ENCODE peak calls at places on chromosome 9, in ten cellular contexts. S is epithelial cell of prostate; Y is hepatic stellate cell; Z is heart left ventricle; F is NCI-H2227 treated with DMSO at 0.1 percent for 48 hours; X is HCEC 1CT; W is HEK293T; A is OCI-M1; M is stimulated activated CD4-positive, alpha-beta T cell treated with anti-CD3 and anti-CD28 coated beads, Interleukin-1b, Interleukin-23, amount 100 ng/mL, for 24 hours; P is AG20443. U is an unnamed sample.

GRCh38 chr9:2622361-2623045 is 916 bp downstream of the VLDLR start:
- DNase-seq in S (no peak), Z (peak), F (no peak), W (peak), A (no peak), M (peak), P (peak), Y (peak), X (peak), U (no peak)

GRCh38 chr9:111525056-111525977 is at the start of gene ZNF483:
- DNase-seq in Y (peak), W (peak), A (no peak), P (peak), X (no peak), S (peak), Z (peak), F (peak), M (peak), U (peak)

GRCh38 chr9:116313638-116314037 is 160.0 kb downstream of the PAPPA start:
- DNase-seq in M (no peak), F (no peak), S (no peak), X (peak), A (no peak), W (no peak), Y (no peak), Z (no peak), P (no peak), U (no peak)

GRCh38 chr9:114507726-114508125 is 2.5 kb upstream of the WHRN start:
- DNase-seq in W (peak), M (no peak), S (no peak), Y (no peak), X (peak), Z (no peak), A (peak), F (no peak), P (peak), U (no peak)

GRCh38 chr9:115643948-115644727 is 509.5 kb upstream of the PAPPA start:
- DNase-seq in Y (no peak), M (no peak), A (no peak), Z (no peak), P (no peak), F (no peak), S (no peak), W (no peak), X (no peak), U (no peak)

GRCh38 chr9:121963542-121963995 is 129.5 kb downstream of the TTLL11 start:
- DNase-seq in X (peak), P (no peak), S (no peak), W (no peak), M (no peak), A (no peak), Z (no peak), Y (no peak), F (no peak), U (no peak)

GRCh38 chr9:121259935-121260334 is 8.0 kb upstream of the GSN start:
- DNase-seq in X (no peak), A (no peak), M (no peak), Z (no peak), F (no peak), P (no peak), S (no peak), Y (no peak), W (no peak), U (no peak)

GRCh38 chr9:15882883-15883282 is 330.0 kb downstream of the CCDC171 start:
- DNase-seq in X (no peak), A (no peak), W (no peak), Y (no peak), Z (no peak), M (no peak), S (no peak), F (no peak), P (no peak), U (no peak)

GRCh38 chr9:128454991-128455390 is 815 bp upstream of the ODF2 start:
- DNase-seq in M (no peak), X (no peak), F (peak), Z (no peak), P (no peak), S (no peak), A (no peak), Y (no peak), W (no peak), U (no peak)

U was measured in NCI-H1048.